ENCODE peak calls at places on chromosome 2, in six cellular contexts. R is A549, S is psoas muscle, L is astrocyte of the cerebellum, J is GM06990, I is GM12865. N is an unnamed sample.

GRCh38 chr2:239034561-239035341 is 186.9 kb downstream of the TWIST2 start:
- DNase-seq in R (no peak), S (no peak), L (no peak), J (no peak), I (no peak), N (no peak)

GRCh38 chr2:132547089-132547687 is 122.8 kb downstream of the LYPD1 start:
- DNase-seq in R (peak; percentile 31), S (peak; percentile 33), L (peak; percentile 75), J (no peak), I (peak; percentile 75), N (peak; percentile 55)

GRCh38 chr2:72274284-72274869 is 126.7 kb upstream of the CYP26B1 start:
- DNase-seq in R (no peak), S (no peak), L (no peak), J (no peak), I (no peak), N (no peak)

GRCh38 chr2:48364100-48364499 is 165.9 kb upstream of the STON1 start:
- DNase-seq in R (no peak), S (no peak), L (no peak), J (no peak), I (no peak), N (no peak)

GRCh38 chr2:234212534-234212933 is 162.0 kb downstream of the SPP2 start:
- DNase-seq in R (no peak), S (no peak), L (no peak), J (no peak), I (no peak), N (no peak)

GRCh38 chr2:24050041-24050655 is 607 bp downstream of the FKBP1B start:
- DNase-seq in R (no peak), S (peak; percentile 25), L (no peak), J (peak; percentile 20), I (no peak), N (peak; percentile 35)

GRCh38 chr2:38269421-38269820 is 107.7 kb downstream of the ATL2 start:
- DNase-seq in R (no peak), S (no peak), L (no peak), J (no peak), I (peak; percentile 45), N (no peak)

GRCh38 chr2:160145471-160145870 is 54.6 kb downstream of the ITGB6 start:
- DNase-seq in R (no peak), S (no peak), L (no peak), J (no peak), I (no peak), N (no peak)

GRCh38 chr2:190099890-190100289 is 37.4 kb upstream of the MSTN start:
- DNase-seq in R (no peak), S (no peak), L (no peak), J (no peak), I (no peak), N (no peak)

GRCh38 chr2:233354971-233355574 is 779 bp downstream of the DGKD start:
- DNase-seq in R (no peak), S (no peak), L (no peak), J (peak; percentile 40), I (peak; percentile 27), N (no peak)

GRCh38 chr2:118310016-118310877 is 222.0 kb downstream of the INSIG2 start:
- DNase-seq in R (no peak), S (no peak), L (no peak), J (peak; percentile 48), I (peak; percentile 57), N (no peak)

GRCh38 chr2:178074123-178075005 is 1.8 kb upstream of the PDE11A start:
- DNase-seq in R (no peak), S (no peak), L (no peak), J (no peak), I (no peak), N (no peak)

GRCh38 chr2:129912066-129912820 is 67.2 kb upstream of the RAB6C start:
- DNase-seq in R (no peak), S (no peak), L (no peak), J (no peak), I (no peak), N (no peak)

GRCh38 chr2:17827306-17827705 is 11.0 kb downstream of the MSGN1 start:
- DNase-seq in R (no peak), S (no peak), L (no peak), J (no peak), I (no peak), N (no peak)

GRCh38 chr2:48711343-48711742 is 44.2 kb downstream of the LHCGR start:
- DNase-seq in R (no peak), S (no peak), L (no peak), J (no peak), I (no peak), N (no peak)

GRCh38 chr2:127080226-127080940 is 26.6 kb downstream of the BIN1 start:
- DNase-seq in R (no peak), S (no peak), L (no peak), J (no peak), I (peak; percentile 20), N (no peak)

GRCh38 chr2:1588994-1589611 is 155.2 kb downstream of the PXDN start:
- DNase-seq in R (no peak), S (no peak), L (no peak), J (no peak), I (no peak), N (peak; percentile 13)

GRCh38 chr2:64945973-64946736 is 43.0 kb upstream of the SLC1A4 start:
- DNase-seq in R (no peak), S (peak; percentile 19), L (no peak), J (peak; percentile 85), I (peak; percentile 94), N (no peak)

GRCh38 chr2:180478883-180479282 is 471.8 kb upstream of the CWC22 start:
- DNase-seq in R (no peak), S (no peak), L (no peak), J (no peak), I (no peak), N (no peak)

GRCh38 chr2:12721571-12722444 is 5.1 kb downstream of the TRIB2 start:
- DNase-seq in R (no peak), S (no peak), L (no peak), J (no peak), I (peak; percentile 51), N (no peak)

GRCh38 chr2:136486115-136486514 is 279.2 kb upstream of the THSD7B start:
- DNase-seq in R (no peak), S (no peak), L (no peak), J (peak; percentile 64), I (peak; percentile 28), N (no peak)
- TF ChIP-seq CTCF in R (no peak), S (no peak), L (no peak), J (no peak), I (no peak), N (no peak)

DNA sequence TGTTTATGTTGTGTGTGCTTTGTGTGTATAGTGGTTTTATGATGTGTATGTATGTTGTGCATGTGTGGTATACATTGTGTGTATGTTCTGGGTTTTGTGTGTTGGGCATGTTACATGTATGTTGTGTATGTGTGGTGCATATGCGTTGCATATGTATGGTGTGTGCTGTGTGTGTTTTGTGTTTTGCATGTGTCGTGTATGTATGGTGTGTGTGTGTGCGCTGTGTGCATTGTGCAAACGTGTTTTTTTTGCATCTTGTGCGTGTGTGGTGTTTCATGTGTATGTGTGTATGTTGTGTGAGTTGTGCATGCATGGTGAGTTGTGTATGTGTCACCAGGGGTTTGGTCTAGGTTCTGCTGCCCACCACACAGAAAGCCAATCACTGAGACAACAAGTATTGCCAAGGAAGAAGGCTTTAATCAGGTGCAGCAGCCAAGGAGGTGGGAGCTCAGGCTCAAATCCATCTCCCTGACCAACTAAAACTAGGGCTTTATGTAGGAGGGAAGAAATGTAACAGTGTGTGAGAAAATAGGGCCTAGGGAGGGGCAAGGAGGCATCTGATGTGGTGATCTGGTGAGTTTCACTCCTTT is 115.7 kb downstream of the FAM168B start:
- DNase-seq in R (no peak), S (no peak), L (no peak), J (no peak), I (no peak), N (no peak)
- H3K4me3 ChIP-seq in R (no peak overlapping the region), S (no peak overlapping the region), L (no peak overlapping the region), J (no peak overlapping the region), I (no peak overlapping the region), N (no peak overlapping the region)

DNA sequence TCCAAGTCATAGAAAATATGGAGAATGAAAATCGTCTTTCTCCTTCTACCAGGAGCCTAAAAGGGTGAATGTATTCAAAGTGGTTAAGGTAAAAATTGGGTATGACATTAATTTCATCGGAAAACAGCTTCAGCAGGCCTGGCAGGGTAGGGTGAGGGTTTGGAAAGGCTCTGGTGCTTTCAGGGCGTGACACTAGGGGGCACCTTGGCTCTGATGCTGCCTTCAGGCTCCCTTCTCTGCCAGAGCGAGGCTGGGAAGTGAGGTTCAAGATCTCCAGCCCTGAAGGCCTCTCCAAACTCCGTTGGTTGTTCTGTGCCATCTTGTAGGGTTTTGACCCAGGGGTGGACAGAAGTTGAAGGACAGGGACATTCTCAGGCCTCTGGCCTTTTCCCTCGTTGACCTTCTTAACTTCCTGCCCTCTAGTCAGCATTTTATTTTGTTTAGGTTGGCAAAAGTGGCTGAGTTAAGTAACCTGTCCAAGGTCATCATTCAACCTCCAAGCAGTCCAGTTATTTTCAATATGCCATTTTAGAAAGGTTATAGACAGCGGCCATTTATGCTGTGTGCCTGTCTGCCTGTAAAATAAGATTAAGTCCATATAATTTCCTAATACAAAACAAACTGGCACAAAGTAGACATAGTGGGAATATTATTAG is 40.3 kb downstream of the EML6 start:
- DNase-seq in R (peak; percentile 18), S (no peak), L (no peak), J (no peak), I (peak; percentile 24), N (no peak)
- TF ChIP-seq CTCF in R (peak; percentile 47), S (no peak), L (no peak), J (peak; percentile 66), I (peak; percentile 51), N (no peak)

GRCh38 chr2:222671259-222672067 is at the start of gene MOGAT1:
- DNase-seq in R (peak; percentile 11), S (peak; percentile 43), L (no peak), J (no peak), I (no peak), N (peak; percentile 76)
- H3K4me3 ChIP-seq in R (peak within 1 kb of the TSS; percentile 46), S (peak within 1 kb of the TSS; percentile 84), L (peak within 1 kb of the TSS; percentile 41), J (no peak within 1 kb of the TSS), I (no peak within 1 kb of the TSS), N (peak within 1 kb of the TSS; percentile 50)

DNA sequence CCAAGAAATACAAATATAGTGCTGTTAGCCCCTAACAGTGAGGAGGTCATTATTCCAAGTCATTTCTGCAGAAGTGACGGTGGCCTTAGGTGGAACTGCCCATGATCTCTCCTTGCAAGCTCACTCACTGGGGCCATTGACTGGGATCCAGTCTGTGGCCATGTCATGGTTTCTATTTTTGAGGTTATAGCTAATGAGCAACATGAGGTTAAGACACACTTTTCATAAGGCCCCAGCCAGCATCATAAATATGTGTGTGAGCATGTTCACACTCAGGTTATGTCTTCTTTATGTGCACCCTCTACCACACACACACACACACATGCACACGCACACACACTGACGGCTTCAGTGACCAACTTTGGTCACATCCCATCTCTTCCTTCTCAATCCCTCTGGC is 484 bp downstream of the AFF3 start:
- DNase-seq in R (no peak), S (no peak), L (no peak), J (no peak), I (peak; percentile 24), N (no peak)
- TF ChIP-seq CTCF in R (no peak), S (no peak), L (no peak), J (no peak), I (no peak), N (no peak)

GRCh38 chr2:108988796-108989713 is at the start of gene EDAR:
- DNase-seq in R (peak; percentile 64), S (no peak), L (peak; percentile 18), J (no peak), I (peak; percentile 23), N (no peak)
- H3K4me3 ChIP-seq in R (peak within 1 kb of the TSS; percentile 29), S (no peak within 1 kb of the TSS), L (no peak within 1 kb of the TSS), J (no peak within 1 kb of the TSS), I (no peak within 1 kb of the TSS), N (peak within 1 kb of the TSS; percentile 32)